ENCODE peak calls at places on chromosome 19, in eight cellular contexts. One of them, this sample, is unnamed.

GRCh38 chr19:10317045-10317856 is 1.4 kb upstream of the FDX2 start:
- DNase-seq in kidney epithelial cell: no peak
- DNase-seq in astrocyte of the spinal cord: no peak
- DNase-seq in tibial artery: no peak
- DNase-seq in HFF-Myc: no peak
- DNase-seq in testis: no peak
- DNase-seq in upper lobe of left lung: peak
- DNase-seq in lung: no peak
- DNase-seq in this sample: no peak

GRCh38 chr19:47315125-47315821 is 5.6 kb downstream of the C5AR1 start:
- DNase-seq in tibial artery: peak
- DNase-seq in testis: peak
- DNase-seq in astrocyte of the spinal cord: peak
- DNase-seq in upper lobe of left lung: no peak
- DNase-seq in HFF-Myc: no peak
- DNase-seq in kidney epithelial cell: peak
- DNase-seq in lung: peak
- DNase-seq in this sample: no peak

GRCh38 chr19:38617764-38618589 is at the start of gene MAP4K1:
- DNase-seq in kidney epithelial cell: no peak
- DNase-seq in HFF-Myc: no peak
- DNase-seq in astrocyte of the spinal cord: no peak
- DNase-seq in tibial artery: peak
- DNase-seq in lung: no peak
- DNase-seq in upper lobe of left lung: peak
- DNase-seq in testis: peak
- DNase-seq in this sample: no peak

GRCh38 chr19:31312004-31312403 is 37.2 kb downstream of the TSHZ3 start:
- DNase-seq in upper lobe of left lung: no peak
- DNase-seq in testis: no peak
- DNase-seq in tibial artery: no peak
- DNase-seq in lung: no peak
- DNase-seq in kidney epithelial cell: no peak
- DNase-seq in HFF-Myc: peak
- DNase-seq in astrocyte of the spinal cord: peak
- DNase-seq in this sample: no peak

GRCh38 chr19:33376931-33377557 is 3.5 kb downstream of the CEBPG start:
- DNase-seq in tibial artery: no peak
- DNase-seq in lung: no peak
- DNase-seq in astrocyte of the spinal cord: no peak
- DNase-seq in HFF-Myc: no peak
- DNase-seq in kidney epithelial cell: no peak
- DNase-seq in upper lobe of left lung: no peak
- DNase-seq in testis: no peak
- DNase-seq in this sample: no peak

GRCh38 chr19:39472746-39473442 is 7.7 kb upstream of the TIMM50 start:
- DNase-seq in kidney epithelial cell: no peak
- DNase-seq in HFF-Myc: no peak
- DNase-seq in testis: no peak
- DNase-seq in astrocyte of the spinal cord: no peak
- DNase-seq in tibial artery: no peak
- DNase-seq in upper lobe of left lung: no peak
- DNase-seq in lung: no peak
- DNase-seq in this sample: no peak

GRCh38 chr19:29084266-29084665 is 128.7 kb downstream of the UQCRFS1 start:
- DNase-seq in tibial artery: no peak
- DNase-seq in upper lobe of left lung: no peak
- DNase-seq in testis: peak
- DNase-seq in lung: no peak
- DNase-seq in kidney epithelial cell: no peak
- DNase-seq in HFF-Myc: no peak
- DNase-seq in astrocyte of the spinal cord: no peak
- DNase-seq in this sample: no peak

GRCh38 chr19:49677232-49677881 is at the start of gene PRMT1:
- DNase-seq in tibial artery: no peak
- DNase-seq in HFF-Myc: no peak
- DNase-seq in lung: no peak
- DNase-seq in upper lobe of left lung: peak
- DNase-seq in astrocyte of the spinal cord: no peak
- DNase-seq in testis: no peak
- DNase-seq in kidney epithelial cell: no peak
- DNase-seq in this sample: peak

GRCh38 chr19:1471514-1472107 is 7.4 kb downstream of the C19orf25 start:
- DNase-seq in lung: no peak
- DNase-seq in HFF-Myc: no peak
- DNase-seq in upper lobe of left lung: peak
- DNase-seq in tibial artery: no peak
- DNase-seq in kidney epithelial cell: no peak
- DNase-seq in testis: no peak
- DNase-seq in astrocyte of the spinal cord: no peak
- DNase-seq in this sample: no peak

GRCh38 chr19:41457241-41457640 is 14.3 kb downstream of the ERICH4 start:
- DNase-seq in kidney epithelial cell: no peak
- DNase-seq in HFF-Myc: no peak
- DNase-seq in lung: no peak
- DNase-seq in astrocyte of the spinal cord: no peak
- DNase-seq in upper lobe of left lung: no peak
- DNase-seq in testis: no peak
- DNase-seq in tibial artery: no peak
- DNase-seq in this sample: no peak

GRCh38 chr19:18488403-18488723 is 33.5 kb downstream of the ELL start:
- DNase-seq in tibial artery: no peak
- DNase-seq in lung: no peak
- DNase-seq in testis: no peak
- DNase-seq in upper lobe of left lung: no peak
- DNase-seq in kidney epithelial cell: no peak
- DNase-seq in HFF-Myc: no peak
- DNase-seq in astrocyte of the spinal cord: no peak
- DNase-seq in this sample: no peak
- TF ChIP-seq CTCF in tibial artery: no peak
- TF ChIP-seq CTCF in lung: no peak
- TF ChIP-seq CTCF in testis: no peak
- TF ChIP-seq CTCF in upper lobe of left lung: peak
- TF ChIP-seq CTCF in kidney epithelial cell: peak
- TF ChIP-seq CTCF in HFF-Myc: peak
- TF ChIP-seq CTCF in astrocyte of the spinal cord: peak
- TF ChIP-seq CTCF in this sample: peak

GRCh38 chr19:12675940-12676339 is 5.7 kb downstream of the DHPS start:
- DNase-seq in astrocyte of the spinal cord: no peak
- DNase-seq in upper lobe of left lung: no peak
- DNase-seq in tibial artery: no peak
- DNase-seq in kidney epithelial cell: no peak
- DNase-seq in lung: no peak
- DNase-seq in HFF-Myc: no peak
- DNase-seq in testis: no peak
- DNase-seq in this sample: no peak

GRCh38 chr19:12676384-12676792 is 5.3 kb downstream of the DHPS start:
- DNase-seq in HFF-Myc: peak
- DNase-seq in kidney epithelial cell: peak
- DNase-seq in tibial artery: peak
- DNase-seq in astrocyte of the spinal cord: peak
- DNase-seq in testis: peak
- DNase-seq in upper lobe of left lung: no peak
- DNase-seq in lung: peak
- DNase-seq in this sample: peak

GRCh38 chr19:12680034-12680433 is 1.6 kb downstream of the DHPS start:
- DNase-seq in lung: no peak
- DNase-seq in astrocyte of the spinal cord: no peak
- DNase-seq in testis: no peak
- DNase-seq in tibial artery: no peak
- DNase-seq in upper lobe of left lung: no peak
- DNase-seq in HFF-Myc: no peak
- DNase-seq in kidney epithelial cell: no peak
- DNase-seq in this sample: no peak

GRCh38 chr19:12675377-12675776 is 6.3 kb downstream of the DHPS start:
- DNase-seq in lung: no peak
- DNase-seq in testis: no peak
- DNase-seq in astrocyte of the spinal cord: no peak
- DNase-seq in kidney epithelial cell: no peak
- DNase-seq in tibial artery: no peak
- DNase-seq in upper lobe of left lung: no peak
- DNase-seq in HFF-Myc: no peak
- DNase-seq in this sample: no peak

GRCh38 chr19:12676928-12677327 is 4.8 kb downstream of the DHPS start:
- DNase-seq in astrocyte of the spinal cord: no peak
- DNase-seq in lung: no peak
- DNase-seq in tibial artery: no peak
- DNase-seq in kidney epithelial cell: no peak
- DNase-seq in testis: no peak
- DNase-seq in upper lobe of left lung: no peak
- DNase-seq in HFF-Myc: no peak
- DNase-seq in this sample: no peak
- H3K4me3 ChIP-seq in astrocyte of the spinal cord: no peak
- H3K4me3 ChIP-seq in lung: no peak
- H3K4me3 ChIP-seq in tibial artery: no peak
- H3K4me3 ChIP-seq in kidney epithelial cell: no peak
- H3K4me3 ChIP-seq in testis: no peak
- H3K4me3 ChIP-seq in upper lobe of left lung: no peak
- H3K4me3 ChIP-seq in HFF-Myc: no peak
- H3K4me3 ChIP-seq in this sample: no peak

GRCh38 chr19:30133803-30134202 is 191.8 kb downstream of the URI1 start:
- DNase-seq in tibial artery: no peak
- DNase-seq in lung: no peak
- DNase-seq in upper lobe of left lung: no peak
- DNase-seq in testis: no peak
- DNase-seq in astrocyte of the spinal cord: no peak
- DNase-seq in HFF-Myc: no peak
- DNase-seq in kidney epithelial cell: no peak
- DNase-seq in this sample: no peak
- TF ChIP-seq CTCF in tibial artery: no peak
- TF ChIP-seq CTCF in lung: no peak
- TF ChIP-seq CTCF in upper lobe of left lung: no peak
- TF ChIP-seq CTCF in testis: no peak
- TF ChIP-seq CTCF in astrocyte of the spinal cord: no peak
- TF ChIP-seq CTCF in HFF-Myc: no peak
- TF ChIP-seq CTCF in kidney epithelial cell: no peak
- TF ChIP-seq CTCF in this sample: no peak

DNA sequence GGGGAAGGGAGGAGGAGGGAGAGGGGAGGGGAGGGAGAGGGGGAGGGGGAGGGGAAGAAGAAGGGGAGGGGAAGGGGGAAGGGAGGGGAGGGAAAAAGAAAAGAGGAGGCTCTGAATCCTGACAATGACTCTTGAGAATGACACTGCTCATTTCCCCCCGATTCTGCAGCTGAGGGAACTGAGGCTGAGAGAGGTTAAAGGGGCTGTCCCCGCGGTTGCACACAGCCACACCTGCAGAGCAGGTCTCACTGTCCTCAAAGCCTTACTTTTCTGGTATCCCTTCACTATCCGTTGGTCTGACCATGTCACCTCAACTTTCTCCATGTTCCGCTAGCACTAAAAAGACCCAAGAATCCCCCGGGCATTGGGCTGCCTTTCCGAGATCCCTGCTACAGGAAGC is 35.4 kb downstream of the CYP4F2 start:
- DNase-seq in kidney epithelial cell: no peak
- DNase-seq in HFF-Myc: no peak
- DNase-seq in upper lobe of left lung: no peak
- DNase-seq in astrocyte of the spinal cord: no peak
- DNase-seq in testis: no peak
- DNase-seq in tibial artery: no peak
- DNase-seq in lung: no peak
- DNase-seq in this sample: no peak
- H3K4me3 ChIP-seq in kidney epithelial cell: peak
- H3K4me3 ChIP-seq in HFF-Myc: no peak
- H3K4me3 ChIP-seq in upper lobe of left lung: no peak
- H3K4me3 ChIP-seq in astrocyte of the spinal cord: no peak
- H3K4me3 ChIP-seq in testis: no peak
- H3K4me3 ChIP-seq in tibial artery: no peak
- H3K4me3 ChIP-seq in lung: no peak
- H3K4me3 ChIP-seq in this sample: no peak